ENCODE peak calls at places on chromosomes 2 and 18, in four cellular contexts. Y is GM10248; U is activated CD4-positive, alpha-beta memory T cell treated with anti-CD3 and anti-CD28 coated beads for 36 hours; D is ovary. T is an unnamed sample.

GRCh38 chr2:25078171-25079049 is 36.5 kb downstream of the EFR3B start:
- DNase-seq in Y (no peak), U (no peak), D (no peak), T (no peak)

GRCh38 chr2:15826273-15826717 is 114.1 kb upstream of the MYCN start:
- DNase-seq in D (no peak), U (no peak), Y (no peak), T (no peak)

GRCh38 chr2:207331674-207332073 is 165.9 kb upstream of the KLF7 start:
- DNase-seq in Y (no peak), U (no peak), D (no peak), T (no peak)

GRCh38 chr2:26793518-26793917 is 7.7 kb downstream of the CENPA start:
- DNase-seq in D (no peak), Y (no peak), U (no peak), T (no peak)

GRCh38 chr2:42979416-42979869 is 187.1 kb upstream of the HAAO start:
- DNase-seq in Y (no peak), U (no peak), D (peak; percentile 24), T (no peak)

GRCh38 chr2:160351978-160352377 is 141.6 kb downstream of the RBMS1 start:
- DNase-seq in U (no peak), Y (no peak), D (no peak), T (no peak)

GRCh38 chr2:122034797-122035196 is 279.3 kb downstream of the TSN start:
- DNase-seq in U (no peak), Y (no peak), D (no peak), T (no peak)

GRCh38 chr2:152646775-152647174 is 70.5 kb downstream of the PRPF40A start:
- DNase-seq in Y (no peak), U (no peak), D (no peak), T (no peak)

GRCh38 chr2:12488365-12488972 is 228.3 kb upstream of the TRIB2 start:
- DNase-seq in U (peak; percentile 69), D (no peak), Y (no peak), T (no peak)

GRCh38 chr18:11497585-11497984 is 111.8 kb upstream of the SLC35G4 start:
- DNase-seq in U (no peak), Y (no peak), D (no peak), T (no peak)

GRCh38 chr2:234446404-234447076 is 50.3 kb downstream of the ARL4C start:
- DNase-seq in D (no peak), U (peak; percentile 89), Y (peak; percentile 67), T (peak; percentile 71)

GRCh38 chr2:70083344-70084156 is 3.7 kb upstream of the PCBP1 start:
- DNase-seq in U (peak; percentile 86), D (no peak), Y (peak; percentile 69), T (no peak)

GRCh38 chr18:50268022-50268747 is 1.9 kb upstream of the CFAP53 start:
- DNase-seq in U (peak; percentile 87), D (peak; percentile 73), Y (peak; percentile 93), T (peak; percentile 93)

GRCh38 chr2:170086117-170086688 is 91.7 kb upstream of the MYO3B start:
- DNase-seq in Y (no peak), U (no peak), D (no peak), T (no peak)

GRCh38 chr18:57561728-57562423 is 24.6 kb downstream of the FECH start:
- DNase-seq in D (no peak), Y (peak; percentile 67), U (peak; percentile 8), T (no peak)

GRCh38 chr2:40281021-40281940 is 170.6 kb downstream of the SLC8A1 start:
- DNase-seq in Y (no peak), U (no peak), D (no peak), T (peak; percentile 32)

GRCh38 chr2:8229546-8229986 is 452.3 kb upstream of the ID2 start:
- DNase-seq in D (peak; percentile 83), U (peak; percentile 69), Y (peak; percentile 62), T (peak; percentile 66)